ENCODE peak calls at places on chromosomes 1 and 21, in seven cellular contexts. R is colonic mucosa; Y is MCF 10A; K is activated CD4-positive, alpha-beta T cell treated with anti-CD3 and anti-CD28 coated beads for 48 hours; M is NB4; Q is stromal cell of bone marrow; B is NCI-H1694. F is an unnamed sample.

GRCh38 chr21:44413566-44414290 is 41.6 kb upstream of the LRRC3 start:
- DNase-seq in K (no peak), M (no peak), R (no peak), B (no peak), Y (no peak), Q (no peak), F (no peak)

GRCh38 chr21:18244721-18245486 is at the start of gene CHODL:
- DNase-seq in Q (no peak), R (no peak), Y (no peak), K (no peak), B (no peak), M (no peak), F (no peak)

GRCh38 chr1:63730211-63730610 is 43.6 kb upstream of the ROR1 start:
- DNase-seq in Y (no peak), K (no peak), B (no peak), M (no peak), R (no peak), Q (no peak), F (no peak)

GRCh38 chr1:240649733-240650700 is 38.1 kb upstream of the GREM2 start:
- DNase-seq in Y (peak), K (no peak), M (peak), Q (no peak), R (no peak), B (no peak), F (no peak)

GRCh38 chr1:32753532-32754281 is 51.1 kb upstream of the SYNC start:
- DNase-seq in Y (peak), R (peak), B (no peak), Q (no peak), K (peak), M (peak), F (no peak)

GRCh38 chr1:150115121-150115520 is 34.6 kb upstream of the PLEKHO1 start:
- DNase-seq in B (no peak), R (no peak), K (no peak), Y (no peak), M (no peak), Q (no peak), F (no peak)

GRCh38 chr1:43719063-43719462 is 11.7 kb downstream of the ST3GAL3 start:
- DNase-seq in K (no peak), R (no peak), M (no peak), Q (no peak), B (no peak), Y (no peak), F (no peak)

GRCh38 chr1:18062180-18062579 is 45.4 kb upstream of the IGSF21 start:
- DNase-seq in B (no peak), K (no peak), Q (no peak), R (no peak), Y (no peak), M (peak), F (no peak)

GRCh38 chr1:54122131-54122751 is 30.6 kb downstream of the CDCP2 start:
- DNase-seq in Q (no peak), R (peak), M (no peak), Y (no peak), B (no peak), K (no peak), F (peak)

GRCh38 chr1:205312866-205313680 is 8.5 kb downstream of the NUAK2 start:
- DNase-seq in K (no peak), M (no peak), Y (no peak), R (no peak), Q (no peak), B (no peak), F (no peak)

GRCh38 chr1:41315867-41316266 is 45.4 kb upstream of the FOXO6 start:
- DNase-seq in K (no peak), Y (no peak), Q (no peak), R (no peak), M (no peak), B (no peak), F (no peak)

GRCh38 chr1:51381964-51382363 is 51.6 kb upstream of the TTC39A start:
- DNase-seq in B (no peak), M (no peak), R (no peak), K (no peak), Y (no peak), Q (no peak), F (no peak)

F was measured in HuH-7.